ENCODE peak calls at places on chromosomes 5 and 9, in six cellular contexts. H is NCI-H146, W is GM13977, J is nephron progenitor cell, K is hippocampal formation, S is breast epithelium. P is an unnamed sample.

GRCh38 chr5:146622391-146622790 is 106.4 kb upstream of the GPR151 start:
- DNase-seq in H (peak), W (no peak), J (no peak), K (no peak), S (no peak), P (no peak)

GRCh38 chr9:112629890-112630485 is 87.9 kb downstream of the INIP start:
- DNase-seq in H (no peak), W (no peak), J (no peak), K (no peak), S (no peak), P (no peak)

GRCh38 chr9:38392235-38393127 is at the start of gene ALDH1B1:
- DNase-seq in H (peak), W (peak), J (peak), K (peak), S (peak), P (peak)

GRCh38 chr5:104184264-104184663 is 621.7 kb upstream of the NUDT12 start:
- DNase-seq in H (no peak), W (no peak), J (no peak), K (no peak), S (no peak), P (no peak)

GRCh38 chr5:136058031-136058971 is 29.5 kb downstream of the TGFBI start:
- DNase-seq in H (no peak), W (no peak), J (no peak), K (no peak), S (peak), P (no peak)

GRCh38 chr5:150409638-150410523 is 2.8 kb downstream of the CD74 start:
- DNase-seq in H (peak), W (peak), J (peak), K (peak), S (peak), P (peak)

GRCh38 chr9:124285903-124286291 is 28.1 kb downstream of the NEK6 start:
- DNase-seq in H (no peak), W (peak), J (no peak), K (no peak), S (peak), P (peak)

GRCh38 chr5:105917189-105917588 is 1753.5 kb downstream of the EFNA5 start:
- DNase-seq in H (no peak), W (no peak), J (no peak), K (no peak), S (no peak), P (no peak)

GRCh38 chr5:69007086-69007672 is 86.6 kb upstream of the SLC30A5 start:
- DNase-seq in H (no peak), W (no peak), J (no peak), K (peak), S (no peak), P (no peak)

GRCh38 chr5:78001198-78001597 is 225.1 kb upstream of the TBCA start:
- DNase-seq in H (no peak), W (no peak), J (no peak), K (no peak), S (no peak), P (no peak)

GRCh38 chr5:110807174-110807573 is 68.4 kb downstream of the SLC25A46 start:
- DNase-seq in H (no peak), W (no peak), J (no peak), K (no peak), S (no peak), P (no peak)

GRCh38 chr5:61330341-61330878 is 1.6 kb upstream of the ZSWIM6 start:
- DNase-seq in H (peak), W (no peak), J (no peak), K (no peak), S (no peak), P (no peak)

GRCh38 chr9:33351547-33351946 is 50.8 kb downstream of the AQP7 start:
- DNase-seq in H (no peak), W (no peak), J (no peak), K (no peak), S (no peak), P (no peak)

GRCh38 chr5:76402251-76402879 is 720 bp upstream of the IQGAP2 start:
- DNase-seq in H (no peak), W (peak), J (peak), K (no peak), S (peak), P (peak)

GRCh38 chr9:14608521-14608920 is 84.7 kb downstream of the ZDHHC21 start:
- DNase-seq in H (peak), W (no peak), J (no peak), K (no peak), S (no peak), P (no peak)

GRCh38 chr9:136741885-136742568 is 713 bp downstream of the LCN10 start:
- DNase-seq in H (peak), W (peak), J (no peak), K (no peak), S (no peak), P (no peak)

GRCh38 chr5:31470608-31471007 is 61.3 kb downstream of the DROSHA start:
- DNase-seq in H (no peak), W (no peak), J (no peak), K (no peak), S (no peak), P (peak)

GRCh38 chr9:38026021-38026809 is 42.8 kb downstream of the SHB start:
- DNase-seq in H (peak), W (no peak), J (no peak), K (no peak), S (no peak), P (no peak)

GRCh38 chr9:87276851-87277251 is 220.8 kb upstream of the DAPK1 start:
- DNase-seq in H (no peak), W (no peak), J (no peak), K (no peak), S (no peak), P (no peak)

GRCh38 chr5:134580001-134580460 is 52.6 kb downstream of the SAR1B start:
- DNase-seq in H (no peak), W (no peak), J (no peak), K (no peak), S (no peak), P (peak)

GRCh38 chr9:27514551-27514950 is 9.5 kb upstream of the IFNK start:
- DNase-seq in H (no peak), W (no peak), J (no peak), K (no peak), S (no peak), P (no peak)

GRCh38 chr5:38796000-38796738 is 49.6 kb upstream of the OSMR start:
- DNase-seq in H (no peak), W (no peak), J (no peak), K (peak), S (peak), P (peak)

GRCh38 chr5:60488466-60489130 is 211.4 kb downstream of the DEPDC1B start:
- DNase-seq in H (no peak), W (no peak), J (no peak), K (no peak), S (no peak), P (no peak)

GRCh38 chr5:14036514-14036913 is 92.0 kb upstream of the DNAH5 start:
- DNase-seq in H (no peak), W (no peak), J (no peak), K (no peak), S (no peak), P (no peak)

GRCh38 chr9:15349892-15350761 is 43.1 kb upstream of the TTC39B start:
- DNase-seq in H (peak), W (no peak), J (no peak), K (no peak), S (no peak), P (no peak)

GRCh38 chr5:175460560-175460959 is 16.6 kb upstream of the DRD1 start:
- DNase-seq in H (no peak), W (no peak), J (no peak), K (no peak), S (no peak), P (no peak)

GRCh38 chr5:110085826-110086225 is 396.1 kb downstream of the MAN2A1 start:
- DNase-seq in H (no peak), W (no peak), J (no peak), K (no peak), S (no peak), P (no peak)

GRCh38 chr5:177498013-177498847 is 826 bp upstream of the PDLIM7 start:
- DNase-seq in H (peak), W (no peak), J (peak), K (no peak), S (no peak), P (no peak)

GRCh38 chr5:169474226-169474625 is 109.3 kb upstream of the SPDL1 start:
- DNase-seq in H (no peak), W (no peak), J (no peak), K (no peak), S (no peak), P (no peak)

GRCh38 chr9:5671711-5672353 is 42.9 kb downstream of the RIC1 start:
- DNase-seq in H (peak), W (no peak), J (no peak), K (no peak), S (no peak), P (no peak)

P was measured in lower leg skin.